ENCODE peak calls at places on chromosomes 12 and 14, in eight cellular contexts. V is iPS-NIHi11; O is GM12865; L is stimulated activated CD4-positive, alpha-beta T cell treated with anti-CD3 and anti-CD28 coated beads, TNF-alpha, amount 100 ng/mL, for 24 hours; P is G401; R is NCI-H2171 treated with DMSO at 0.1 percent for 48 hours; Z is GM12864; Y is epithelial cell of esophagus. I is an unnamed sample.

GRCh38 chr14:89941830-89942377 is 12.6 kb downstream of the EFCAB11 start:
- DNase-seq in V (no peak), R (no peak), Z (no peak), P (no peak), Y (no peak), O (no peak), L (no peak), I (no peak)

GRCh38 chr12:95182868-95183415 is 34.3 kb downstream of the FGD6 start:
- DNase-seq in L (no peak), R (no peak), O (peak), P (no peak), V (no peak), Z (no peak), Y (peak), I (peak)

GRCh38 chr12:40156031-40156764 is 50.3 kb upstream of the SLC2A13 start:
- DNase-seq in O (no peak), R (peak), L (no peak), V (no peak), Y (peak), Z (no peak), P (no peak), I (no peak)

GRCh38 chr14:80523518-80524117 is 312.3 kb upstream of the DIO2 start:
- DNase-seq in Z (no peak), O (no peak), R (no peak), Y (peak), L (no peak), P (no peak), V (no peak), I (peak)

GRCh38 chr12:62190921-62191746 is 69.1 kb upstream of the USP15 start:
- DNase-seq in O (no peak), P (no peak), Y (no peak), V (peak), R (no peak), Z (no peak), L (no peak), I (no peak)

GRCh38 chr14:61527325-61528100 is 167.8 kb upstream of the HIF1A start:
- DNase-seq in O (no peak), Z (no peak), P (no peak), R (no peak), L (no peak), V (no peak), Y (peak), I (peak)

GRCh38 chr12:129887047-129887568 is 16.7 kb downstream of the TMEM132D start:
- DNase-seq in Z (no peak), O (no peak), R (no peak), P (no peak), V (no peak), L (no peak), Y (peak), I (no peak)

GRCh38 chr12:116150001-116150400 is 127.5 kb downstream of the MED13L start:
- DNase-seq in Z (no peak), O (no peak), P (peak), L (no peak), Y (no peak), V (no peak), R (no peak), I (no peak)

GRCh38 chr12:123250471-123251383 is 17.5 kb downstream of the MTRFR start:
- DNase-seq in V (peak), R (peak), P (no peak), L (no peak), Y (peak), O (no peak), Z (no peak), I (peak)

GRCh38 chr12:122097641-122098364 is 19.2 kb downstream of the MLXIP start:
- DNase-seq in O (no peak), Z (no peak), L (no peak), R (peak), P (no peak), Y (peak), V (no peak), I (no peak)

GRCh38 chr12:8554451-8555195 is 13.9 kb upstream of the CLEC4E start:
- DNase-seq in P (no peak), V (peak), L (no peak), Y (peak), O (no peak), R (no peak), Z (no peak), I (peak)

GRCh38 chr14:78835052-78835451 is 664.9 kb downstream of the NRXN3 start:
- DNase-seq in P (peak), Y (no peak), L (no peak), R (peak), Z (no peak), O (no peak), V (no peak), I (no peak)

GRCh38 chr12:40946612-40947194 is 241.4 kb upstream of the PDZRN4 start:
- DNase-seq in P (peak), L (no peak), O (peak), Z (peak), V (peak), R (peak), Y (peak), I (no peak)

GRCh38 chr12:114656906-114657596 is 26.9 kb downstream of the TBX3 start:
- DNase-seq in Z (no peak), O (no peak), V (no peak), P (no peak), L (no peak), Y (no peak), R (no peak), I (no peak)

GRCh38 chr12:110689601-110690430 is 901 bp upstream of the HVCN1 start:
- DNase-seq in P (no peak), Y (peak), R (no peak), L (no peak), Z (no peak), V (no peak), O (peak), I (no peak)

GRCh38 chr14:81157431-81157830 is 63.3 kb downstream of the GTF2A1 start:
- DNase-seq in R (no peak), P (no peak), V (no peak), O (no peak), Z (no peak), Y (no peak), L (no peak), I (peak)

GRCh38 chr14:100715332-100715731 is 11.4 kb upstream of the DLK1 start:
- DNase-seq in P (no peak), R (no peak), V (no peak), Y (no peak), O (no peak), Z (no peak), L (no peak), I (no peak)

GRCh38 chr12:120724720-120725119 is 906 bp upstream of the ACADS start:
- DNase-seq in P (no peak), O (no peak), R (no peak), Y (no peak), L (no peak), V (no peak), Z (no peak), I (no peak)

GRCh38 chr12:132154941-132155770 is 10.9 kb downstream of the NOC4L start:
- DNase-seq in V (no peak), Y (no peak), R (peak), Z (no peak), O (peak), L (no peak), P (no peak), I (no peak)

I was measured in mammary epithelial cell.